ENCODE peak calls at places on chromosomes 6 and 20, in five cellular contexts. V, P, L, F and G are unnamed samples.

GRCh38 chr20:48718914-48719578 is 108.8 kb downstream of the PREX1 start:
- DNase-seq in V (peak; percentile 53), P (peak; percentile 71), F (peak; percentile 76), L (no peak), G (no peak)

GRCh38 chr20:13930246-13930645 is 60.2 kb downstream of the SEL1L2 start:
- DNase-seq in V (no peak), L (no peak), F (no peak), P (no peak), G (no peak)

GRCh38 chr6:134427721-134428120 is 109.8 kb upstream of the SGK1 start:
- DNase-seq in L (no peak), F (no peak), P (no peak), V (no peak), G (no peak)

GRCh38 chr6:117530467-117531242 is 48.2 kb downstream of the DCBLD1 start:
- DNase-seq in L (no peak), V (no peak), P (no peak), F (no peak), G (no peak)

GRCh38 chr20:22414354-22414753 is 170.0 kb downstream of the FOXA2 start:
- DNase-seq in F (no peak), P (no peak), V (no peak), L (no peak), G (no peak)

GRCh38 chr20:44181611-44182010 is 5.4 kb downstream of the JPH2 start:
- DNase-seq in V (no peak), L (no peak), P (peak; percentile 56), F (no peak), G (no peak)

GRCh38 chr6:3770023-3770422 is 18.5 kb upstream of the PXDC1 start:
- DNase-seq in F (no peak), P (no peak), L (no peak), V (no peak), G (no peak)

GRCh38 chr6:73234732-73235131 is 9.4 kb upstream of the KHDC1L start:
- DNase-seq in F (no peak), P (no peak), L (no peak), V (no peak), G (no peak)

GRCh38 chr6:134964451-134965203 is 14.7 kb upstream of the ALDH8A1 start:
- DNase-seq in F (no peak), P (no peak), V (no peak), L (no peak), G (no peak)

GRCh38 chr6:26125015-26125690 is 37.9 kb downstream of the HFE start:
- DNase-seq in V (peak; percentile 20), F (peak; percentile 61), L (peak; percentile 43), P (peak; percentile 66), G (no peak)

GRCh38 chr6:27209659-27210269 is 37.7 kb upstream of the PRSS16 start:
- DNase-seq in F (no peak), P (no peak), L (no peak), V (no peak), G (no peak)

GRCh38 chr6:142542704-142543233 is 241.0 kb downstream of the ADGRG6 start:
- DNase-seq in V (no peak), F (no peak), P (peak; percentile 65), L (peak; percentile 75), G (no peak)

GRCh38 chr6:46421939-46422338 is 69.3 kb downstream of the RCAN2 start:
- DNase-seq in P (no peak), L (no peak), V (no peak), F (no peak), G (no peak)

GRCh38 chr6:170172825-170173231 is 118.0 kb downstream of the DLL1 start:
- DNase-seq in V (no peak), P (no peak), L (no peak), F (no peak), G (no peak)

GRCh38 chr6:42694586-42694985 is 27.8 kb downstream of the PRPH2 start:
- DNase-seq in P (no peak), V (no peak), F (no peak), L (no peak), G (no peak)

GRCh38 chr6:47697925-47698324 is 455 bp upstream of the ADGRF4 start:
- DNase-seq in L (no peak), V (no peak), F (no peak), P (no peak), G (no peak)

GRCh38 chr20:2238601-2239000 is 57.2 kb upstream of the TGM3 start:
- DNase-seq in V (no peak), L (no peak), P (no peak), F (no peak), G (no peak)

GRCh38 chr6:121760640-121761213 is 325.3 kb downstream of the GJA1 start:
- DNase-seq in L (no peak), P (no peak), F (no peak), V (no peak), G (no peak)

GRCh38 chr6:109343518-109343917 is 38.7 kb downstream of the CD164 start:
- DNase-seq in V (no peak), L (no peak), F (no peak), P (no peak), G (no peak)

GRCh38 chr6:7910654-7911344 is at the start of gene TXNDC5:
- DNase-seq in L (peak; percentile 72), P (peak; percentile 94), V (peak; percentile 63), F (peak; percentile 71), G (no peak)

GRCh38 chr6:118893095-118893881 is 664 bp upstream of the ASF1A start:
- DNase-seq in L (peak; percentile 36), F (peak; percentile 84), P (peak; percentile 51), V (peak; percentile 55), G (no peak)

GRCh38 chr20:21104466-21104761 is 1.7 kb downstream of the LINC00237 start:
- DNase-seq in P (no peak), L (no peak), F (no peak), V (no peak), G (no peak)
- H3K4me1 ChIP-seq in P (peaks cover 7% of the 10 kb centered on the region), L (peaks cover 3% of the 10 kb centered on the region), F (peaks cover 59% of the 10 kb centered on the region), V (peaks cover 54% of the 10 kb centered on the region), G (peaks cover 16% of the 10 kb centered on the region)

GRCh38 chr20:50711113-50711825 is 19.9 kb upstream of the RIPOR3 start:
- DNase-seq in V (no peak), F (no peak), L (no peak), P (no peak), G (no peak)
- H3K4me1 ChIP-seq in V (no peaks in the 10 kb centered on the region), F (no peaks in the 10 kb centered on the region), L (no peaks in the 10 kb centered on the region), P (no peaks in the 10 kb centered on the region), G (no peaks in the 10 kb centered on the region)

DNA sequence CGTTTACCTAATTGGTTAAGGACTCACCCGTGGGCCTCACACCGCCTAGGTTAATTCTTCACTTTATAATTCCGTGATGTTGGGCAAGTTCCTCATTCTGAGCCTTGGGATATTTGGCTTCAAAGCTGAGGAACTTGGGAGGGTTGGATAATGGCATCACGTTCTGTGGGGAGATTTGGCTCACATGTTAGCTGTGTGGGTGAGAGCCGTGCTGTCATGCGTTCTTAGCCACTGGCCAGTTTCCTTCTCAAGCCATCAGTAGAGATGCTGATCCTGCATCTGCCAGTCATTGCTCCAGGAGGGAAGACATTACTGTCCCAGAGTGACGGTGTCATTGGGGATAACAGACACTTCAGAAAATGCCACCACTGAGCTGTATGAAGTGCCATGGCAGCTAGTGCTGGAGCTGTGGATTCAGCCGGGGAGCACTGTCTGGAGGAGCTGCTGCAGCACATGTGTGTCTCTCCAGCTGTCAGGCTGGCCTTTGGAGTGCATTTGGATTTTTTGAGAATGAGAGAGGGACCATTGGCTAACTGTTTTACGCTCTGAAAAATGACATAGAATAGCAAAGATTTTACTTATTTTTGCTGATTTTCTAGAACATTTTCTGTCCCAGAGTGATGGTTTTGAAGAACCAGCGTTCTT is 16.5 kb downstream of the IGF2R start:
- DNase-seq in L (no peak), P (peak; percentile 54), V (no peak), F (no peak), G (no peak)
- H3K4me1 ChIP-seq in L (peaks cover 60% of the 10 kb centered on the region), P (peaks cover 20% of the 10 kb centered on the region), V (peaks cover 66% of the 10 kb centered on the region), F (peaks cover 58% of the 10 kb centered on the region), G (peaks cover 32% of the 10 kb centered on the region)

GRCh38 chr6:128597004-128597403 is 76.6 kb upstream of the PTPRK start:
- DNase-seq in F (no peak), L (no peak), V (no peak), P (no peak), G (no peak)
- H3K4me1 ChIP-seq in F (no peaks in the 10 kb centered on the region), L (no peaks in the 10 kb centered on the region), V (no peaks in the 10 kb centered on the region), P (no peaks in the 10 kb centered on the region), G (no peaks in the 10 kb centered on the region)